ENCODE peak calls at places on chromosomes 3 and 15, in six cellular contexts. One of them, this sample, is unnamed.

GRCh38 chr3:102174832-102175374 is 259.9 kb upstream of the ZPLD1 start:
- DNase-seq in H1: no peak
- DNase-seq in IMR-90: peak
- DNase-seq in neuronal stem cell: no peak
- DNase-seq in mesenchymal stem cell: no peak
- DNase-seq in H9: no peak
- DNase-seq in this sample: no peak

GRCh38 chr15:62099171-62099601 is 32.4 kb downstream of the C2CD4A start:
- DNase-seq in H1: no peak
- DNase-seq in H9: no peak
- DNase-seq in IMR-90: peak
- DNase-seq in neuronal stem cell: no peak
- DNase-seq in mesenchymal stem cell: peak
- DNase-seq in this sample: peak

GRCh38 chr3:133377396-133377795 is 22.5 kb upstream of the BFSP2 start:
- DNase-seq in H9: no peak
- DNase-seq in neuronal stem cell: no peak
- DNase-seq in IMR-90: peak
- DNase-seq in mesenchymal stem cell: peak
- DNase-seq in H1: no peak
- DNase-seq in this sample: no peak

GRCh38 chr3:69558912-69559311 is 173.0 kb upstream of the FRMD4B start:
- DNase-seq in H1: no peak
- DNase-seq in H9: no peak
- DNase-seq in IMR-90: no peak
- DNase-seq in neuronal stem cell: no peak
- DNase-seq in mesenchymal stem cell: no peak
- DNase-seq in this sample: peak

GRCh38 chr15:85109333-85109732 is 127.7 kb downstream of the PDE8A start:
- DNase-seq in neuronal stem cell: no peak
- DNase-seq in mesenchymal stem cell: no peak
- DNase-seq in H9: no peak
- DNase-seq in IMR-90: no peak
- DNase-seq in H1: no peak
- DNase-seq in this sample: no peak

GRCh38 chr15:31403606-31404005 is 77.0 kb downstream of the KLF13 start:
- DNase-seq in mesenchymal stem cell: no peak
- DNase-seq in H1: no peak
- DNase-seq in H9: no peak
- DNase-seq in IMR-90: peak
- DNase-seq in neuronal stem cell: no peak
- DNase-seq in this sample: no peak

GRCh38 chr3:9036327-9037112 is 73.2 kb upstream of the RAD18 start:
- DNase-seq in H9: no peak
- DNase-seq in H1: no peak
- DNase-seq in neuronal stem cell: no peak
- DNase-seq in IMR-90: peak
- DNase-seq in mesenchymal stem cell: no peak
- DNase-seq in this sample: no peak

GRCh38 chr15:81330351-81331085 is 6.6 kb upstream of the STARD5 start:
- DNase-seq in H1: no peak
- DNase-seq in IMR-90: no peak
- DNase-seq in mesenchymal stem cell: no peak
- DNase-seq in neuronal stem cell: no peak
- DNase-seq in H9: no peak
- DNase-seq in this sample: no peak

GRCh38 chr3:130709671-130710070 is 37.0 kb downstream of the PIK3R4 start:
- DNase-seq in H9: no peak
- DNase-seq in neuronal stem cell: no peak
- DNase-seq in mesenchymal stem cell: no peak
- DNase-seq in IMR-90: no peak
- DNase-seq in H1: no peak
- DNase-seq in this sample: no peak

GRCh38 chr3:116453676-116454346 is 8.5 kb upstream of the LSAMP start:
- DNase-seq in IMR-90: peak
- DNase-seq in neuronal stem cell: no peak
- DNase-seq in H9: no peak
- DNase-seq in mesenchymal stem cell: peak
- DNase-seq in H1: no peak
- DNase-seq in this sample: no peak

GRCh38 chr15:27681038-27681437 is 418.1 kb downstream of the OCA2 start:
- DNase-seq in H9: no peak
- DNase-seq in neuronal stem cell: no peak
- DNase-seq in H1: peak
- DNase-seq in mesenchymal stem cell: no peak
- DNase-seq in IMR-90: no peak
- DNase-seq in this sample: no peak

GRCh38 chr3:183312433-183312832 is 59.4 kb downstream of the B3GNT5 start:
- DNase-seq in H1: no peak
- DNase-seq in H9: no peak
- DNase-seq in IMR-90: no peak
- DNase-seq in mesenchymal stem cell: no peak
- DNase-seq in neuronal stem cell: no peak
- DNase-seq in this sample: no peak

GRCh38 chr15:75456710-75457109 is 5.2 kb upstream of the SIN3A start:
- DNase-seq in IMR-90: peak
- DNase-seq in neuronal stem cell: no peak
- DNase-seq in mesenchymal stem cell: peak
- DNase-seq in H1: no peak
- DNase-seq in H9: no peak
- DNase-seq in this sample: no peak

GRCh38 chr3:85801955-85802354 is 843.2 kb downstream of the CADM2 start:
- DNase-seq in mesenchymal stem cell: no peak
- DNase-seq in H1: no peak
- DNase-seq in H9: peak
- DNase-seq in neuronal stem cell: peak
- DNase-seq in IMR-90: no peak
- DNase-seq in this sample: peak

GRCh38 chr3:196144383-196145105 is 62.7 kb upstream of the TFRC start:
- DNase-seq in neuronal stem cell: no peak
- DNase-seq in H9: no peak
- DNase-seq in IMR-90: peak
- DNase-seq in mesenchymal stem cell: peak
- DNase-seq in H1: no peak
- DNase-seq in this sample: peak

GRCh38 chr3:12405432-12406272 is 78.6 kb upstream of the TSEN2 start:
- DNase-seq in mesenchymal stem cell: peak
- DNase-seq in neuronal stem cell: no peak
- DNase-seq in IMR-90: peak
- DNase-seq in H9: no peak
- DNase-seq in H1: no peak
- DNase-seq in this sample: peak

GRCh38 chr15:67244966-67245478 is 9.4 kb downstream of the AAGAB start:
- DNase-seq in neuronal stem cell: no peak
- DNase-seq in H1: no peak
- DNase-seq in H9: no peak
- DNase-seq in mesenchymal stem cell: no peak
- DNase-seq in IMR-90: peak
- DNase-seq in this sample: no peak

GRCh38 chr15:83970290-83970890 is 265.2 kb upstream of the GOLGA6L4 start:
- DNase-seq in IMR-90: no peak
- DNase-seq in H1: no peak
- DNase-seq in mesenchymal stem cell: no peak
- DNase-seq in neuronal stem cell: no peak
- DNase-seq in H9: no peak
- DNase-seq in this sample: no peak

GRCh38 chr3:134409041-134409440 is 34.8 kb upstream of the AMOTL2 start:
- DNase-seq in mesenchymal stem cell: no peak
- DNase-seq in neuronal stem cell: no peak
- DNase-seq in IMR-90: no peak
- DNase-seq in H1: no peak
- DNase-seq in H9: no peak
- DNase-seq in this sample: no peak

GRCh38 chr3:134404366-134404885 is 30.2 kb upstream of the AMOTL2 start:
- DNase-seq in H1: no peak
- DNase-seq in mesenchymal stem cell: no peak
- DNase-seq in H9: no peak
- DNase-seq in IMR-90: no peak
- DNase-seq in neuronal stem cell: no peak
- DNase-seq in this sample: peak

GRCh38 chr3:134406331-134407246 is 32.3 kb upstream of the AMOTL2 start:
- DNase-seq in neuronal stem cell: peak
- DNase-seq in H1: peak
- DNase-seq in IMR-90: no peak
- DNase-seq in H9: peak
- DNase-seq in mesenchymal stem cell: peak
- DNase-seq in this sample: no peak

DNA sequence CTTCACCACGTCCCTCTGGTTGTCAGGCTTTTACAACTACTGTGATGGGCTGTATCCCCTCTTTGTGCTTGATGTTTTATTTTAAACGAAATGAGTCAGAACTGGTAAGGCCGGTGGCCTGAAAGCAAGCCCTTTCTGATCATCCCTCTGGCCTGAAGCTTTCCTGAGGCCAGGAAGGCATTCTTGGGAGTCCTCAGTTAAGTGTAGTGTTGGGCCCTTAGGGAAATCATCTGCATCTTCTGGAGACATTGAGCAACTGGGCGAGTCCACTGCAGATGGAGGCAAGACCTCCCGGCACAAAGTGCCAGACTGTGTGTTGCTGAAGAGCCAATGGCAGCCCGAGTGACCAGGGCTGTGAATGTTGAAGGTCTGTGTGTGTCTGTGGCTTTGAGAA is 33.0 kb upstream of the AMOTL2 start:
- DNase-seq in H1: no peak
- DNase-seq in H9: peak
- DNase-seq in IMR-90: peak
- DNase-seq in mesenchymal stem cell: peak
- DNase-seq in neuronal stem cell: no peak
- DNase-seq in this sample: peak
- H2BK5ac ChIP-seq in H1: peak
- H2BK5ac ChIP-seq in H9: no peak
- H2BK5ac ChIP-seq in IMR-90: no peak
- H2BK5ac ChIP-seq in mesenchymal stem cell: no peak
- H2BK5ac ChIP-seq in neuronal stem cell: peak
- H2BK5ac ChIP-seq in this sample: peak

DNA sequence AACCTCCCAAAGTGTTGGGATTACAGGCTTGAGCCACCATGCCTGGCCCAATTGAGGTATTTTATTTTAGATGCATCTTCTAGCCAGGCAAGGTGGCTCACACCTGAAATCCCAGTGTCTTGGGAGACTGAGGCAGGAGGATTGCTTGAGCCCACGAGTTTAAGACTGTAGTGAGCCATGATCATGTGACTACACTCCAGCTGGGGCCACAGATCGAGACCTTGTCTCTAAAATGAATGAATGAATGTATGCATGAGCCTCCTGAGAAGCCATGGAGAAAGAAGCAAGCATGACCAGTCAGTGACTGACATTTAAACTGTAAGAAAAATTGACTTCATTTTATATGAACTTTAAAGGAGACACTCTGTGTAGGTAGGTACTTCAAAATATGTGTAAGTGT is 105.7 kb downstream of the ZNF609 start:
- DNase-seq in neuronal stem cell: no peak
- DNase-seq in IMR-90: no peak
- DNase-seq in H1: no peak
- DNase-seq in mesenchymal stem cell: no peak
- DNase-seq in H9: no peak
- DNase-seq in this sample: no peak
- H4K91ac ChIP-seq in neuronal stem cell: no peak
- H4K91ac ChIP-seq in IMR-90: no peak
- H4K91ac ChIP-seq in H1: no peak
- H4K91ac ChIP-seq in mesenchymal stem cell: no peak
- H4K91ac ChIP-seq in H9: no peak
- H4K91ac ChIP-seq in this sample: no peak

GRCh38 chr15:55823191-55823670 is 80.3 kb upstream of the PRTG start:
- DNase-seq in H1: no peak
- DNase-seq in IMR-90: peak
- DNase-seq in H9: no peak
- DNase-seq in mesenchymal stem cell: peak
- DNase-seq in neuronal stem cell: no peak
- DNase-seq in this sample: no peak
- H3K23ac ChIP-seq in H1: no peak
- H3K23ac ChIP-seq in IMR-90: no peak
- H3K23ac ChIP-seq in H9: no peak
- H3K23ac ChIP-seq in mesenchymal stem cell: no peak
- H3K23ac ChIP-seq in neuronal stem cell: no peak
- H3K23ac ChIP-seq in this sample: no peak

GRCh38 chr3:168249539-168250414 is 154.1 kb upstream of the GOLIM4 start:
- DNase-seq in IMR-90: peak
- DNase-seq in H9: peak
- DNase-seq in neuronal stem cell: peak
- DNase-seq in mesenchymal stem cell: peak
- DNase-seq in H1: peak
- DNase-seq in this sample: peak

GRCh38 chr3:168251371-168251770 is 155.6 kb upstream of the GOLIM4 start:
- DNase-seq in IMR-90: no peak
- DNase-seq in H9: no peak
- DNase-seq in neuronal stem cell: no peak
- DNase-seq in mesenchymal stem cell: no peak
- DNase-seq in H1: no peak
- DNase-seq in this sample: no peak

GRCh38 chr3:168250415-168250861 is 154.7 kb upstream of the GOLIM4 start:
- DNase-seq in mesenchymal stem cell: peak
- DNase-seq in H1: no peak
- DNase-seq in IMR-90: peak
- DNase-seq in H9: no peak
- DNase-seq in neuronal stem cell: peak
- DNase-seq in this sample: no peak

GRCh38 chr3:168248383-168249047 is 152.8 kb upstream of the GOLIM4 start:
- DNase-seq in neuronal stem cell: peak
- DNase-seq in H9: peak
- DNase-seq in mesenchymal stem cell: peak
- DNase-seq in H1: peak
- DNase-seq in IMR-90: peak
- DNase-seq in this sample: peak

DNA sequence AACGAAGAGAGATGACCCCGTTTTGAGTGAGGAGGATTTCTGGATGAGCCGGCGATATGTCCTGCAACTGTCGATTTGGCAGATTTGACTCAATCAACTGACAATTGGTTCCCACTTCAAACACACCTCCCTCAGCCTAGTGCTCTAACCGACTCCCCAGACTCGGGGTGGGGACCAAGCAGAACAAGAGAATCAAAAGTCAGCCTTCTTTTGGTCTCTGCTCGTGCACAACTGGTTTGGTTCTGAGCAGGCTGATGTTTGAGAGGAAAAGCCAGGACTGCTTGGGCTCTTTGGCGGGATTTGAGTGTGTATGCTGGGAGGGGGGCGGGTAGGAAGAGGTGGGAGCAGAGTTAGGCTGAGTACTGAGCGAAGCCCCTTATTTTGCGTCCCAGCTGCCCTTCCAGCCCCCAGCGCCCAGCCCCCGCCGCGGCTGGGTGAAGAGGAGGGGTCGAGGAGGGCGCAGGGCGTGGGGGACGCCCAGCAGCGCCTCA is 153.4 kb upstream of the GOLIM4 start:
- DNase-seq in H1: no peak
- DNase-seq in neuronal stem cell: no peak
- DNase-seq in mesenchymal stem cell: peak
- DNase-seq in IMR-90: peak
- DNase-seq in H9: no peak
- DNase-seq in this sample: no peak
- H2BK5ac ChIP-seq in H1: peak
- H2BK5ac ChIP-seq in neuronal stem cell: peak
- H2BK5ac ChIP-seq in mesenchymal stem cell: no peak
- H2BK5ac ChIP-seq in IMR-90: no peak
- H2BK5ac ChIP-seq in H9: no peak
- H2BK5ac ChIP-seq in this sample: no peak

GRCh38 chr15:87567399-87567798 is 689.1 kb downstream of the NTRK3 start:
- DNase-seq in H1: no peak
- DNase-seq in mesenchymal stem cell: no peak
- DNase-seq in IMR-90: no peak
- DNase-seq in neuronal stem cell: no peak
- DNase-seq in H9: no peak
- DNase-seq in this sample: no peak
- H4K91ac ChIP-seq in H1: no peak
- H4K91ac ChIP-seq in mesenchymal stem cell: no peak
- H4K91ac ChIP-seq in IMR-90: no peak
- H4K91ac ChIP-seq in neuronal stem cell: no peak
- H4K91ac ChIP-seq in H9: no peak
- H4K91ac ChIP-seq in this sample: no peak